ENCODE peak calls at places on chromosomes 1 and 21, in seven cellular contexts. K is K562, B is WTC11, H is H1, L is HepG2, O is HCT116, T is GM12878. S is an unnamed sample.

GRCh38 chr1:235079443-235079967 is 49.1 kb downstream of the TOMM20 start:
- DNase-seq in L (peak), O (peak), B (no peak), H (no peak), T (no peak), K (no peak), S (no peak)

GRCh38 chr1:186783193-186783592 is 45.6 kb upstream of the PLA2G4A start:
- DNase-seq in L (no peak), H (no peak), K (no peak), T (no peak), B (no peak), O (no peak), S (no peak)

GRCh38 chr1:87953109-87953508 is 624.4 kb downstream of the LMO4 start:
- DNase-seq in B (no peak), O (no peak), L (no peak), T (no peak), K (no peak), H (no peak), S (no peak)

GRCh38 chr1:228698017-228698329 is 37.3 kb upstream of the RHOU start:
- DNase-seq in K (no peak), T (no peak), L (no peak), B (no peak), O (no peak), H (no peak), S (no peak)

GRCh38 chr1:87226341-87226760 is 102.3 kb upstream of the LMO4 start:
- DNase-seq in O (no peak), L (peak), K (no peak), B (peak), T (no peak), H (no peak), S (peak)

GRCh38 chr1:93222987-93223675 is 42.6 kb downstream of the CCDC18 start:
- DNase-seq in L (no peak), O (no peak), K (no peak), H (no peak), B (no peak), T (no peak), S (no peak)

GRCh38 chr1:223519116-223519515 is 125.9 kb downstream of the CCDC185 start:
- DNase-seq in H (no peak), K (no peak), T (no peak), O (no peak), L (no peak), B (no peak), S (no peak)

GRCh38 chr21:33783173-33783572 is 132.4 kb downstream of the ATP5PO start:
- DNase-seq in O (no peak), L (no peak), H (no peak), B (no peak), K (no peak), T (no peak), S (no peak)

GRCh38 chr1:156106624-156107488 is 7.7 kb upstream of the LMNA start:
- DNase-seq in T (no peak), L (no peak), B (peak), H (peak), O (no peak), K (peak), S (no peak)

GRCh38 chr1:9181176-9181906 is 52.4 kb upstream of the GPR157 start:
- DNase-seq in K (peak), L (peak), B (peak), O (peak), H (peak), T (peak), S (peak)

GRCh38 chr1:114691061-114691460 is 4.3 kb downstream of the AMPD1 start:
- DNase-seq in H (no peak), K (no peak), T (no peak), O (no peak), L (no peak), B (no peak), S (no peak)

GRCh38 chr1:114696810-114697209 is 1.5 kb upstream of the AMPD1 start:
- DNase-seq in L (no peak), T (no peak), H (no peak), K (no peak), O (no peak), B (no peak), S (no peak)

GRCh38 chr1:114694540-114695310 is 621 bp downstream of the AMPD1 start:
- DNase-seq in B (no peak), T (no peak), L (no peak), O (no peak), K (no peak), H (no peak), S (no peak)

GRCh38 chr1:114692947-114693346 is 2.4 kb downstream of the AMPD1 start:
- DNase-seq in L (no peak), K (no peak), B (no peak), O (no peak), T (no peak), H (no peak), S (no peak)

DNA sequence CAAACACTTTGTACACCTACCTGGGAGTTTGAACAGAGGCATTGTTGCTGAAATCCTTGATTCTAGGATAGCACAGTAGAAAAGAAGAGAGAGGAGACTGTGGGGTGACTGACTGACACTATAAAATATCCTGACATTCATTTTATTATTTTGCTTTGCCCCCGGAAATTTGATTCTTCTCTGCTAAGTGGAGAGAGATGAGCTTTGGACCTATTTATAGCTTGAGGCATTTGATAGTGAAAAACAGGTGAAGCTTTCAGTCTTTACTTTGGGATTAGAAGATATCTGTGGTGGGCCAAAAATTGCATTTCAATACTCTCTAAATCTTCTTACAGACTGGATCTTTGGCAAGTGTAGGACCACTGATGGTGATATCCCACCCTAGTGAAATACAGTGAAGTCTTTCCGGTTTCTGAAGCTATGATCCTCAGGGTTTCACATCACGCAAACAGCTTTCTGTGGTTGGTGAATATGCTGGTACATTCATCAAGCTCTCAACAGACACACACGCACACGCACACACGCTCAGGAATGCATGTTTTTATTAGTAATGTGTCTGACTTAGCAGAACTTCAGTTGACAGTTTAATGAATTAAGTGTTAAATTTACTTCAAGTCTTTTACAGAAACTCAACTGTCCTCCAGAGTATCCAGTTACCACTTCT is at the start of gene AMPD1:
- DNase-seq in O (no peak), K (no peak), B (no peak), T (no peak), L (no peak), H (no peak), S (no peak)
- TF ChIP-seq SP1 in O (no peak), K (no peak), B (no peak), T (no peak), L (no peak), H (no peak), S (no peak)

GRCh38 chr21:36297555-36297937 is 22.5 kb upstream of the MORC3 start:
- DNase-seq in T (peak), H (no peak), L (no peak), O (no peak), B (no peak), K (no peak), S (no peak)

GRCh38 chr21:36297938-36298572 is 21.9 kb upstream of the MORC3 start:
- DNase-seq in B (no peak), O (no peak), L (peak), H (no peak), T (peak), K (peak), S (no peak)
- TF ChIP-seq SP1 in B (no peak), O (no peak), L (no peak), H (no peak), T (peak), K (no peak), S (no peak)

DNA sequence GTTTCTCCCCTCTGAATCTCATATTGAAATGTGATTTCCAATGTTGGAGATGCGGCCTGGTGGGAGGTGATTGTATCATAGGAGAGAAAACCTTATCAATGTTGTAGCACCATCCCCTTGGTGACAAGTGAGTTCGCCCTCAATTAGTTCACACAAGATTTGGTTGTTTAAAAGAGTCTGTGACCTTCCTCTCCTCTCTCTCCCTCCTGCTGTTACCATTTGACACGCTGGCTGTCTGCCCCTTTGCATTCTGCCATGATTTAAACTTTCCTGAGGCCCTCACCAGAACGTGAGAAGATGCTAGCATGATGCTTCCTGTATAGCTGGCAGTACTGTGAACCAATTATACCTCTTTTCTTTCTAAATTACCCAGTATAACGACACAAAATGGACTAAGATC is 730.9 kb upstream of the PRMT6 start:
- DNase-seq in T (no peak), O (no peak), L (no peak), H (no peak), K (no peak), B (no peak), S (no peak)
- TF ChIP-seq SP1 in T (no peak), O (no peak), L (no peak), H (no peak), K (no peak), B (no peak), S (no peak)

GRCh38 chr1:202540448-202540847 is 169.8 kb downstream of the SYT2 start:
- DNase-seq in H (no peak), O (no peak), K (no peak), B (no peak), L (no peak), T (no peak), S (no peak)
- TF ChIP-seq SP1 in H (no peak), O (no peak), K (no peak), B (no peak), L (no peak), T (no peak), S (no peak)

GRCh38 chr1:14800014-14800413 is 201.5 kb downstream of the KAZN start:
- DNase-seq in K (no peak), L (no peak), T (no peak), O (no peak), B (no peak), H (no peak), S (no peak)
- TF ChIP-seq SP1 in K (no peak), L (no peak), T (no peak), O (no peak), B (no peak), H (no peak), S (no peak)

GRCh38 chr1:226784081-226785049 is 45.3 kb upstream of the ITPKB start:
- DNase-seq in K (no peak), H (no peak), O (no peak), B (no peak), L (no peak), T (no peak), S (no peak)
- TF ChIP-seq SP1 in K (no peak), H (no peak), O (no peak), B (no peak), L (no peak), T (no peak), S (no peak)

GRCh38 chr21:32261929-32262328 is 16.9 kb downstream of the MIS18A start:
- DNase-seq in T (no peak), H (no peak), B (no peak), K (no peak), O (no peak), L (no peak), S (no peak)

GRCh38 chr21:32256873-32257620 is 21.8 kb downstream of the MIS18A start:
- DNase-seq in B (no peak), L (no peak), T (no peak), O (no peak), K (no peak), H (no peak), S (no peak)

GRCh38 chr21:32260130-32260529 is 18.7 kb downstream of the MIS18A start:
- DNase-seq in H (no peak), L (no peak), O (no peak), K (no peak), B (no peak), T (no peak), S (no peak)

GRCh38 chr21:32256226-32256625 is 22.6 kb downstream of the MIS18A start:
- DNase-seq in B (no peak), K (no peak), H (no peak), L (no peak), T (no peak), O (no peak), S (no peak)

DNA sequence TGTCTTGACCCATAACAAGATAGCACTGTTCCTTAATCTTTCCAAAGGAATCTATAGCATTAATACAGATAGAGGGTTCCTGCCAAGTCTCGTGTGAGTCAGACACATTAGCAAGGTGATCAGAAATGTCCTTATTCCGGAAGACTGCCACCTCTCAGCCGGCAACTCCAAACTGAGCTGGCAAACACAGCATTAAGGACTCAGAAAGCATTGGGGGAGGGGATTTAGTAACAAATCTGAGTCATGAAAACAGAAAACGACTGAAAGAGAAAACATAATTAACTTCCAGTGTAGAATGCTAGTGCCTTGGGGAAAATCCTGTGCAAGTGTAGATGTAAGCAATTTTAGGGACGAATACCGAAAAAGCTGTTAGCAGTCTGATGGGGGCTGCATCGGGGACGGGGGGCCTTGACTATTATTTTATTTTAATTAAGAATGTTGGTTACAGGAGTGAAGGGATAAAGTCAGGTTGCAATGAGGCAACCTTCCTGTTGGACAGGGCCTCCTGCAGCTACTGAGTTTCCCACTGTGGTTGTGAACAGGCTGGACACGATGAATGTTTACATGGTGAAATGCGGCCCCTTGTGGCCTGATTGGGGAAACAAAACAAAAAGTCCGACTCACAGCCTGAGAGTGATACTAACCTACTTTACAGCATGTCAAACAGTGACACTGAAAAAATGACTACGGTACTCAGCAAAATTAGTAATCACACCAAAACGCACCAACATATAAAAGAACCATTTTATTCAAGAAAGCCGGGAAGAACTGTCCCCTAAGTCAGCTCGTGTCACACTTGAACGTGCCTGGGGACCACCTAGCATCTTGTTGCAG is 20.7 kb downstream of the MIS18A start:
- DNase-seq in L (peak), O (peak), B (peak), T (no peak), H (peak), K (peak), S (peak)
- TF ChIP-seq SP1 in L (no peak), O (no peak), B (no peak), T (no peak), H (no peak), K (no peak), S (no peak)

GRCh38 chr1:165290143-165290542 is 66.4 kb downstream of the LMX1A start:
- DNase-seq in T (no peak), L (no peak), B (no peak), K (no peak), O (no peak), H (no peak), S (no peak)

GRCh38 chr1:165287329-165287728 is 69.2 kb downstream of the LMX1A start:
- DNase-seq in B (peak), T (no peak), L (no peak), H (no peak), O (no peak), K (no peak), S (no peak)

GRCh38 chr1:165287781-165288180 is 68.7 kb downstream of the LMX1A start:
- DNase-seq in L (no peak), H (no peak), B (no peak), K (no peak), T (no peak), O (no peak), S (no peak)

GRCh38 chr1:165289556-165289955 is 67.0 kb downstream of the LMX1A start:
- DNase-seq in T (no peak), L (no peak), O (no peak), B (no peak), K (no peak), H (no peak), S (no peak)

DNA sequence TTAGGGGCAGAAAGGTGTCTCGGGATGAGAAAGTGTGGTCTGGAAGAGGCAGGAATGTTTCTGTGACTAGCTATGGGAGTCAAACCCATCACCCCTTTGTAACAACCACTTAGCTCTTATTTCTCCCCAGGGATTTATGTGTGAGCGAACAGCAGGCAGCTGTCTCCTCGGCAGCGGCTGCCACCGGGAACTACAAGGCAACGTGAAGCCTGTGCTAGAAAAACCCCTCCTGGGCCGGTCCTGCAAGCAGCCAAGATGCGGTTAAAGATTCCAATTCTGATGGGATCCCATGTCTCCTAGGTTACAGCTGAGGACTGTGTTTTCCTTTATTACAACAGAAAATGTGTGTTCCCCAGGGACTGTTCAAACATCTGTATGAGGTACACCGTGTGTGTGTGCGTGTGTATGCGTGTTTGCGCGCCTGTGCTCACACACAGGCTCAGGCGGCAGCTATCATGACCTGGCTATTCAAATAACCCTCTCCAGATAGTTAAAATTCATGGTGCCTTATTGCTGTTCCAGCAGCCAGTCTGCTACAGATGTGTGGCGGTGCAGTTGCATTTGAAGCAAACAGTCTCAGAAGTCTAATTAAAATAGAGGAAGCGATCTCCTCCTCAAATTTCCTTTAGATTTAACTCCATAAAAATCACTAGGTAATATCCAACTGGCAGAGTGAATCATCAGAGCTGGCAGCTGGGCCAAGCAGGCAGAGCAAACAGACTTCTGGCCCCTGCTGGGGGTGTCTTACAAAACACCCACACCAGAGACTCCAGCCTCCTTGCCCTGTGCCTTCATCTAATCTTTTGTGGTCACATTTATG is 68.0 kb downstream of the LMX1A start:
- DNase-seq in K (no peak), O (no peak), L (no peak), H (no peak), T (no peak), B (no peak), S (peak)
- TF ChIP-seq SP1 in K (no peak), O (no peak), L (no peak), H (no peak), T (no peak), B (no peak), S (no peak)

GRCh38 chr1:6509603-6510291 is 18.3 kb upstream of the PLEKHG5 start:
- DNase-seq in L (no peak), O (no peak), B (no peak), K (no peak), T (no peak), H (no peak), S (no peak)
- TF ChIP-seq SP1 in L (no peak), O (no peak), B (no peak), K (no peak), T (no peak), H (no peak), S (no peak)

DNA sequence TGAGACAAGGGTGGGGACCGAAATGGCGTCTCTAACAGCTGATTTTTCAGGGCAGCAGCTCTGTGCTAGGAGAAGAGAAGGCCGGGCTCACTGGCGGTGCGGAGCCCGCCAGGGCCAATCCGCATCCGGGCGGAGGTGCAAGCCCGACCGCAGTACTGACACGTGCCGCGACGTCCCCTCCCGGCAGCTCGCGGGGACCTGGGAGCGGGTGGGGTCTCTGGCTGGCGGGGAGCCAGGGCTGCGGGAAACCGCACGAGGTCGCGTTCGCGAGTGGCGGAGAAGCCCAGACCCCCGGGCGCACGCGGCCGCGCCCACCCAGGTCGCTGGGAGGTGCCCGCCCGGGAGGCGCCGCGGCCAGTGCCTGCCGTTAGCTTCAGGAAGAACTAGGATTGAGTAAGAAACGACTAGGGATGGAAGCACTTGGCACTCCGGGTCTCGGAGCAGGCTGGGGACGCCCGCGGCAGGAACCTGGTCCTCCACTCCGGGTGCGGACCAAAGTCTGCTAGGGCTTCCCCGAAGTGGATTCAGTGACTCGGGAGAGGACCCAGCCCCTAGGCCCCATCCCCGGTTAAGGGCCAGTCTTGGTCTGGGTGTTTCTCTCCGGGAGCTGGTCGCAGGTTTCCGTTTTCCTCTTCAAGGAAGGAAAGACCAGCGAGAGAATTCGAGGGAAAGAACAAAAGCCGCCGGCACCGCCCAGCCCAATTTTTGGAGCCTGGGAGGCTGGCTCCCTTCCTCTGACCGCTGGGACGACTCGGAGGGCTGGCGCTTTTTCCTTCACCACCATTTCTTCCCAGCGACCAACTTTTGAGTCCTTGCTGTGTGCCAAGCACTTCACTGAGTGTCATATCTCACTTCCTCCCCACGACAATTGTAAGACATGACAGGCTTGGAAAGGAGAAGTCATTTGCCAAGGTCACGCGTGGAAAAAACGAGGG is 16.7 kb upstream of the STMN1 start:
- DNase-seq in K (no peak), T (no peak), L (no peak), O (no peak), B (peak), H (peak), S (no peak)
- TF ChIP-seq SP1 in K (no peak), T (no peak), L (no peak), O (no peak), B (peak), H (no peak), S (no peak)